ENCODE peak calls at places on chromosomes 3 and 15, in six cellular contexts. C is germinal center, O is T-helper 9 cell, K is M059J, X is A673, U is dorsolateral prefrontal cortex. Z is an unnamed sample.

GRCh38 chr15:91032919-91033803 is 10.8 kb upstream of the VPS33B start:
- DNase-seq in C (peak), O (peak), K (peak), X (peak), U (no peak), Z (peak)

GRCh38 chr15:71199384-71200351 is 84.4 kb downstream of the THSD4 start:
- DNase-seq in C (no peak), O (no peak), K (no peak), X (no peak), U (no peak), Z (peak)

GRCh38 chr3:10505050-10505790 is at the start of gene ATP2B2:
- DNase-seq in C (no peak), O (no peak), K (no peak), X (peak), U (no peak), Z (peak)

GRCh38 chr3:152309535-152310317 is 41.0 kb downstream of the MBNL1 start:
- DNase-seq in C (no peak), O (no peak), K (peak), X (no peak), U (no peak), Z (no peak)

GRCh38 chr3:125156491-125156890 is 56.1 kb downstream of the SLC12A8 start:
- DNase-seq in C (no peak), O (no peak), K (no peak), X (no peak), U (no peak), Z (no peak)

GRCh38 chr15:75107905-75108838 is 84.8 kb downstream of the PPCDC start:
- DNase-seq in C (no peak), O (peak), K (peak), X (peak), U (no peak), Z (no peak)

GRCh38 chr3:107268461-107268860 is 108.8 kb upstream of the CCDC54 start:
- DNase-seq in C (no peak), O (no peak), K (no peak), X (no peak), U (no peak), Z (peak)

GRCh38 chr3:24538891-24539290 is 44.2 kb upstream of the THRB start:
- DNase-seq in C (no peak), O (no peak), K (no peak), X (no peak), U (no peak), Z (no peak)

GRCh38 chr15:88193415-88193814 is 63.1 kb downstream of the NTRK3 start:
- DNase-seq in C (no peak), O (no peak), K (no peak), X (peak), U (no peak), Z (peak)

GRCh38 chr15:80563372-80563997 is 131.6 kb upstream of the ABHD17C start:
- DNase-seq in C (no peak), O (no peak), K (no peak), X (no peak), U (no peak), Z (no peak)

GRCh38 chr15:74906193-74906449 is 530 bp downstream of the FAM219B start:
- DNase-seq in C (no peak), O (no peak), K (peak), X (peak), U (no peak), Z (no peak)

GRCh38 chr15:59999558-60000112 is 4.5 kb upstream of the FOXB1 start:
- DNase-seq in C (no peak), O (no peak), K (no peak), X (no peak), U (no peak), Z (no peak)

GRCh38 chr3:77319711-77320110 is 279.8 kb downstream of the ROBO2 start:
- DNase-seq in C (no peak), O (no peak), K (no peak), X (peak), U (no peak), Z (peak)

GRCh38 chr15:72161351-72162132 is 36.0 kb downstream of the GRAMD2A start:
- DNase-seq in C (no peak), O (no peak), K (no peak), X (no peak), U (no peak), Z (no peak)

GRCh38 chr3:8529197-8529637 is 27.6 kb downstream of the LMCD1 start:
- DNase-seq in C (no peak), O (no peak), K (peak), X (no peak), U (no peak), Z (peak)

GRCh38 chr3:156148946-156149348 is 28.6 kb downstream of the KCNAB1 start:
- DNase-seq in C (no peak), O (no peak), K (peak), X (no peak), U (no peak), Z (no peak)

GRCh38 chr15:31106495-31107300 is 5.2 kb upstream of the TRPM1 start:
- DNase-seq in C (no peak), O (no peak), K (no peak), X (no peak), U (no peak), Z (no peak)

GRCh38 chr15:101137312-101137940 is 114.4 kb downstream of the CHSY1 start:
- DNase-seq in C (no peak), O (no peak), K (no peak), X (no peak), U (no peak), Z (no peak)

GRCh38 chr3:190911382-190911781 is 48.9 kb upstream of the GMNC start:
- DNase-seq in C (no peak), O (no peak), K (no peak), X (peak), U (no peak), Z (peak)

GRCh38 chr3:58106640-58107039 is 98.4 kb downstream of the FLNB start:
- DNase-seq in C (no peak), O (no peak), K (no peak), X (no peak), U (no peak), Z (no peak)

GRCh38 chr3:17070560-17070959 is 185.8 kb downstream of the PLCL2 start:
- DNase-seq in C (no peak), O (no peak), K (peak), X (peak), U (no peak), Z (peak)

GRCh38 chr3:129599607-129600006 is 6.9 kb downstream of the PLXND1 start:
- DNase-seq in C (no peak), O (no peak), K (peak), X (peak), U (no peak), Z (peak)

GRCh38 chr3:132354916-132355702 is 37.9 kb downstream of the ACP3 start:
- DNase-seq in C (no peak), O (no peak), K (no peak), X (no peak), U (no peak), Z (no peak)

GRCh38 chr3:111662907-111663306 is 67.8 kb upstream of the ZBED2 start:
- DNase-seq in C (no peak), O (no peak), K (no peak), X (no peak), U (no peak), Z (no peak)

GRCh38 chr3:139121513-139122220 is 77.0 kb upstream of the PRR23C start:
- DNase-seq in C (no peak), O (no peak), K (no peak), X (no peak), U (no peak), Z (no peak)

GRCh38 chr3:123620338-123620737 is 35.5 kb upstream of the HACD2 start:
- DNase-seq in C (no peak), O (no peak), K (peak), X (no peak), U (no peak), Z (no peak)

GRCh38 chr3:128310286-128311058 is 156.2 kb downstream of the DNAJB8 start:
- DNase-seq in C (no peak), O (no peak), K (no peak), X (no peak), U (no peak), Z (no peak)

GRCh38 chr3:64445318-64446300 is 220.3 kb upstream of the PRICKLE2 start:
- DNase-seq in C (no peak), O (no peak), K (peak), X (no peak), U (no peak), Z (peak)

GRCh38 chr15:41933771-41934170 is 38.6 kb downstream of the EHD4 start:
- DNase-seq in C (no peak), O (no peak), K (peak), X (no peak), U (no peak), Z (no peak)

GRCh38 chr3:123448503-123449091 is at the start of gene ADCY5:
- DNase-seq in C (peak), O (no peak), K (no peak), X (no peak), U (peak), Z (peak)

GRCh38 chr3:117045143-117045542 is 335.6 kb downstream of the TUSC7 start:
- DNase-seq in C (no peak), O (no peak), K (peak), X (no peak), U (no peak), Z (peak)

GRCh38 chr3:11312139-11312538 is 39.9 kb downstream of the ATG7 start:
- DNase-seq in C (no peak), O (no peak), K (no peak), X (peak), U (no peak), Z (no peak)

Z was measured in mesendoderm.